ENCODE peak calls at places on chromosomes 3 and 15, in nine cellular contexts. U is coronary artery, L is adrenal gland, S is tibial artery, J is Calu3, B is lower lobe of right lung, A is neural crest cell, N is breast epithelium, I is brain microvascular endothelial cell. K is an unnamed sample.

GRCh38 chr3:66303556-66303955 is 82.8 kb downstream of the SLC25A26 start:
- DNase-seq in U (no peak), L (no peak), S (no peak), J (no peak), B (no peak), A (no peak), N (no peak), I (no peak), K (no peak)

GRCh38 chr3:132911741-132912415 is 126.3 kb upstream of the TMEM108 start:
- DNase-seq in U (no peak), L (no peak), S (no peak), J (no peak), B (no peak), A (no peak), N (no peak), I (peak; percentile 46), K (no peak)

GRCh38 chr3:50181985-50182384 is 9.4 kb upstream of the GNAT1 start:
- DNase-seq in U (no peak), L (no peak), S (no peak), J (no peak), B (no peak), A (no peak), N (no peak), I (no peak), K (no peak)

GRCh38 chr3:152350139-152350538 is 81.4 kb downstream of the MBNL1 start:
- DNase-seq in U (no peak), L (no peak), S (no peak), J (no peak), B (no peak), A (no peak), N (no peak), I (no peak), K (no peak)

GRCh38 chr3:21642433-21642832 is 108.6 kb downstream of the ZNF385D start:
- DNase-seq in U (no peak), L (no peak), S (no peak), J (no peak), B (no peak), A (no peak), N (no peak), I (no peak), K (no peak)

GRCh38 chr15:23384371-23384770 is 29.8 kb downstream of the GOLGA8S start:
- DNase-seq in U (no peak), L (no peak), S (no peak), J (no peak), B (no peak), A (no peak), N (no peak), I (no peak), K (no peak)

GRCh38 chr15:67240235-67241131 is 14.0 kb downstream of the AAGAB start:
- DNase-seq in U (no peak), L (no peak), S (no peak), J (peak; percentile 38), B (no peak), A (no peak), N (no peak), I (no peak), K (no peak)

GRCh38 chr15:77568960-77569646 is 63.6 kb downstream of the LINGO1 start:
- DNase-seq in U (no peak), L (no peak), S (no peak), J (peak; percentile 34), B (peak; percentile 64), A (no peak), N (peak; percentile 27), I (peak; percentile 32), K (no peak)

GRCh38 chr3:71785594-71786472 is 885 bp upstream of the PROK2 start:
- DNase-seq in U (no peak), L (no peak), S (no peak), J (no peak), B (no peak), A (no peak), N (no peak), I (no peak), K (no peak)

GRCh38 chr15:67508367-67508766 is 12.6 kb upstream of the C15orf61 start:
- DNase-seq in U (no peak), L (no peak), S (no peak), J (no peak), B (no peak), A (no peak), N (no peak), I (no peak), K (no peak)

GRCh38 chr3:186552408-186553031 is 8.3 kb upstream of the CRYGS start:
- DNase-seq in U (no peak), L (no peak), S (no peak), J (no peak), B (no peak), A (no peak), N (no peak), I (no peak), K (no peak)

GRCh38 chr3:172203522-172204258 is 164.3 kb downstream of the FNDC3B start:
- DNase-seq in U (no peak), L (no peak), S (no peak), J (no peak), B (no peak), A (peak; percentile 17), N (no peak), I (no peak), K (no peak)

GRCh38 chr3:51198476-51198875 is 186.6 kb upstream of the MANF start:
- DNase-seq in U (no peak), L (no peak), S (no peak), J (no peak), B (no peak), A (no peak), N (no peak), I (no peak), K (no peak)

GRCh38 chr3:38021196-38021595 is 8.2 kb downstream of the PLCD1 start:
- DNase-seq in U (no peak), L (no peak), S (peak; percentile 60), J (no peak), B (peak; percentile 34), A (no peak), N (no peak), I (no peak), K (no peak)

DNA sequence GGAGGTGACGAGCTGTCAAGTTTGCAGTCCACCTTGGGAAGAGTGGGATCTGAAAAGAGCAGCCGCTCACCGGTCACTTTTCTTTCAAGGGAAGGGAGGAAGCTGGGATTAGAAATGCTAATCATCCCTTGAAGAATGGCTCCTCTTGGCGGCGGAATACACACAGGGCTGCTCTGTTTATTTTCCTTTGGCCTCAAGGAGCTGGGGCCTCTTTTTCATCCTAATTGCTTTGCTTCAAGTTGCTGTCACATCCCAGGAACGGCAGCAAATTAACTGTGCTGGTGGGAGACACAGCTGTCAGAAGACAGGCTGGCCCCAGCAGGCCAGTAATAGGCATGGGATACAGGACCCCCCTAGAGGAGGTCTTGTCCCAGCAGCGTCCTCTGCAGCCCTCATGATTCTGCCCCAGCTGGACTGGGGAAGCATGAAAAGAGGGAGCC is 6.7 kb downstream of the KBTBD13 start:
- DNase-seq in U (no peak), L (no peak), S (peak; percentile 64), J (no peak), B (peak; percentile 23), A (peak; percentile 28), N (no peak), I (no peak), K (no peak)
- TF ChIP-seq CTCF in U (no peak), L (peak; percentile 13), S (peak; percentile 43), J (no peak), B (no peak), A (peak; percentile 42), N (no peak), I (peak; percentile 58), K (no peak)

GRCh38 chr3:14001136-14001535 is 121.3 kb upstream of the WNT7A start:
- DNase-seq in U (no peak), L (no peak), S (no peak), J (no peak), B (no peak), A (no peak), N (no peak), I (no peak), K (no peak)

DNA sequence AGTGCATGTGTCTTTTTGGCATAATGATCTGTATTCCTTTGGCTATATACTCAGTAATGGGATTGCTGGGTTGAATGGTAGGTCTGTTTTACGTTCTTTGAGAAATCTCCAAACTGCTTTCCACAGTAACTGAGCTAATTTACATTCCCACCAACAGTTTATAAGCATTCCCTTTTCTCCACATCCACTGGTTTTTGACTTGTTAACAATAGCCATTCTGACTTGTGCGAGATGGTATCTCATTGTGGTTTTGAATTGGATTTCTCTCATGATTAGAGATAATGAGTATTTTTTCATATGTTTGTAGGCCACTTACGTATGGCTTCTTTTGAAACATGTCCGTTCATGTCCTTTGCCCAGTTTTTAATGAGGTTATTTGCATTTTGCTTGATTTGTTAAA is 117.7 kb downstream of the CHCHD4 start:
- DNase-seq in U (no peak), L (no peak), S (no peak), J (no peak), B (no peak), A (no peak), N (no peak), I (no peak), K (no peak)
- TF ChIP-seq CTCF in U (no peak), L (no peak), S (no peak), J (no peak), B (no peak), A (no peak), N (no peak), I (no peak), K (no peak)

GRCh38 chr15:65620833-65621232 is 905 bp upstream of the SLC24A1 start:
- DNase-seq in U (no peak), L (no peak), S (no peak), J (no peak), B (no peak), A (no peak), N (no peak), I (no peak), K (no peak)
- TF ChIP-seq CTCF in U (no peak), L (no peak), S (no peak), J (no peak), B (no peak), A (no peak), N (no peak), I (no peak), K (no peak)

DNA sequence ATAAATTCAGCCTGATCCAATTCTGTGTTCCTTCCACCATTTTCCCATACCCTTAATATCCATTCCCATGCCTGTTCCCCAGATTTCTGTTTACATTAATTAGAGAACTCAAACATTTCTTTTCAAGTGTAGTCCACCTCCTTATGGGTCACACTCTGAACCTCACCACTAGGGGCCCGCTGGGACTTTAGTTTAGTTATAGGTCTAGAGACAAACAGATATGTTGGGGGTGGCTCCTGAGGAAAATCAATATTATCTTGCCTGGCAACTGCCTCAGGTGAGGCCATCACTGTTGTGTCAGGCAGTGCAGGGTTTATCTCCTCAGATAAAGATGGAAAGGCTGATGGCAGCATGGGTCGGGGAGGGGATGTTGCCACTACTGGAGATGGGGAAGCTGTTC is 72.8 kb downstream of the CLDN1 start:
- DNase-seq in U (no peak), L (no peak), S (no peak), J (no peak), B (no peak), A (no peak), N (no peak), I (no peak), K (no peak)
- TF ChIP-seq CTCF in U (no peak), L (no peak), S (no peak), J (no peak), B (no peak), A (peak; percentile 16), N (no peak), I (no peak), K (no peak)

DNA sequence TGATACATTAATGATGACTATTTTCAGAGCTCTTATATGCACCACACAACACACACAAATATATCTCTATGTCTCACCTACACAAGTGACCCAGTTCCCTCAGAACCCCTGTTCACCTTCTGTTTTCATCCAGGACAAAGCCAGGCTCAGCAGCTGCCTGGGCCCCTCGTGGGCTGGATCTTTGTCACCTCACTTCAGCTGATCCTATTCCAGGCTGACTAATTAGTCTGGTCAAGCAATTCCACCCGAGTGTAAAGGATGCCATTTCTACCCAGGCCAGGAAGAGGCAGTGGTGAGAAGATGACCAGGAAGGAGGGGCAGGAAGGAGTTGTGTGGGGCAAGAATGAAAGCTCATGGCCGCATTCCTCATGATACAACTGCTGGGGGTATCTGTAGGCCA is 62.3 kb downstream of the DHX30 start:
- DNase-seq in U (peak; percentile 36), L (no peak), S (no peak), J (no peak), B (no peak), A (no peak), N (no peak), I (no peak), K (no peak)
- TF ChIP-seq CTCF in U (no peak), L (no peak), S (no peak), J (no peak), B (no peak), A (no peak), N (no peak), I (peak; percentile 29), K (no peak)